ENCODE peak calls at places on chromosomes 11 and 22, in six cellular contexts. One of them, this sample, is unnamed.

GRCh38 chr11:119903821-119904220 is 174.8 kb upstream of the NECTIN1 start:
- DNase-seq in IMR-90: no peak
- DNase-seq in sigmoid colon: no peak
- DNase-seq in Peyer's patch: no peak
- DNase-seq in right lobe of liver: no peak
- DNase-seq in NB4: no peak
- DNase-seq in this sample: no peak

GRCh38 chr22:32322986-32323385 is 34.7 kb upstream of the RFPL3 start:
- DNase-seq in IMR-90: no peak
- DNase-seq in sigmoid colon: no peak
- DNase-seq in Peyer's patch: no peak
- DNase-seq in right lobe of liver: no peak
- DNase-seq in NB4: no peak
- DNase-seq in this sample: no peak

GRCh38 chr11:64339754-64340408 is at the start of gene CCDC88B:
- DNase-seq in IMR-90: no peak
- DNase-seq in sigmoid colon: no peak
- DNase-seq in Peyer's patch: peak; percentile 95
- DNase-seq in right lobe of liver: peak; percentile 68
- DNase-seq in NB4: peak; percentile 78
- DNase-seq in this sample: peak; percentile 86

GRCh38 chr11:84022221-84022620 is 736.1 kb upstream of the CCDC90B start:
- DNase-seq in IMR-90: no peak
- DNase-seq in sigmoid colon: no peak
- DNase-seq in Peyer's patch: no peak
- DNase-seq in right lobe of liver: no peak
- DNase-seq in NB4: no peak
- DNase-seq in this sample: no peak

GRCh38 chr11:68927280-68928107 is 23.8 kb downstream of the IGHMBP2 start:
- DNase-seq in IMR-90: peak; percentile 36
- DNase-seq in sigmoid colon: no peak
- DNase-seq in Peyer's patch: no peak
- DNase-seq in right lobe of liver: no peak
- DNase-seq in NB4: peak; percentile 53
- DNase-seq in this sample: peak; percentile 42

GRCh38 chr11:17351510-17352176 is at the start of gene NCR3LG1:
- DNase-seq in IMR-90: peak; percentile 77
- DNase-seq in sigmoid colon: peak; percentile 86
- DNase-seq in Peyer's patch: peak; percentile 49
- DNase-seq in right lobe of liver: peak; percentile 73
- DNase-seq in NB4: peak; percentile 83
- DNase-seq in this sample: peak; percentile 93

GRCh38 chr11:90310210-90310609 is 87.4 kb upstream of the CHORDC1 start:
- DNase-seq in IMR-90: no peak
- DNase-seq in sigmoid colon: no peak
- DNase-seq in Peyer's patch: no peak
- DNase-seq in right lobe of liver: no peak
- DNase-seq in NB4: no peak
- DNase-seq in this sample: no peak

GRCh38 chr22:48778308-48779195 is 1049.1 kb downstream of the BRD1 start:
- DNase-seq in IMR-90: no peak
- DNase-seq in sigmoid colon: peak; percentile 52
- DNase-seq in Peyer's patch: peak; percentile 5
- DNase-seq in right lobe of liver: no peak
- DNase-seq in NB4: no peak
- DNase-seq in this sample: no peak

GRCh38 chr11:130025371-130025770 is 22.7 kb upstream of the PRDM10 start:
- DNase-seq in IMR-90: no peak
- DNase-seq in sigmoid colon: no peak
- DNase-seq in Peyer's patch: no peak
- DNase-seq in right lobe of liver: no peak
- DNase-seq in NB4: no peak
- DNase-seq in this sample: no peak

GRCh38 chr22:17436382-17436951 is 67.2 kb downstream of the CECR2 start:
- DNase-seq in IMR-90: no peak
- DNase-seq in sigmoid colon: no peak
- DNase-seq in Peyer's patch: no peak
- DNase-seq in right lobe of liver: no peak
- DNase-seq in NB4: peak; percentile 30
- DNase-seq in this sample: peak; percentile 54

GRCh38 chr11:34650528-34650927 is 29.6 kb downstream of the EHF start:
- DNase-seq in IMR-90: peak; percentile 22
- DNase-seq in sigmoid colon: no peak
- DNase-seq in Peyer's patch: peak; percentile 55
- DNase-seq in right lobe of liver: no peak
- DNase-seq in NB4: peak; percentile 33
- DNase-seq in this sample: peak; percentile 72

GRCh38 chr22:38494939-38495338 is 11.2 kb downstream of the DDX17 start:
- DNase-seq in IMR-90: no peak
- DNase-seq in sigmoid colon: no peak
- DNase-seq in Peyer's patch: no peak
- DNase-seq in right lobe of liver: no peak
- DNase-seq in NB4: no peak
- DNase-seq in this sample: no peak

GRCh38 chr11:42974510-42974909 is 337.3 kb upstream of the API5 start:
- DNase-seq in IMR-90: no peak
- DNase-seq in sigmoid colon: no peak
- DNase-seq in Peyer's patch: no peak
- DNase-seq in right lobe of liver: no peak
- DNase-seq in NB4: peak; percentile 7
- DNase-seq in this sample: no peak

GRCh38 chr22:24421428-24421931 is 5.9 kb upstream of the ADORA2A start:
- DNase-seq in IMR-90: no peak
- DNase-seq in sigmoid colon: no peak
- DNase-seq in Peyer's patch: no peak
- DNase-seq in right lobe of liver: no peak
- DNase-seq in NB4: peak; percentile 44
- DNase-seq in this sample: no peak

GRCh38 chr11:95074806-95075563 is 8.3 kb downstream of the SRSF8 start:
- DNase-seq in IMR-90: no peak
- DNase-seq in sigmoid colon: no peak
- DNase-seq in Peyer's patch: no peak
- DNase-seq in right lobe of liver: peak; percentile 48
- DNase-seq in NB4: no peak
- DNase-seq in this sample: peak; percentile 79

GRCh38 chr11:6594142-6594768 is 9.2 kb downstream of the RRP8 start:
- DNase-seq in IMR-90: no peak
- DNase-seq in sigmoid colon: peak; percentile 52
- DNase-seq in Peyer's patch: no peak
- DNase-seq in right lobe of liver: no peak
- DNase-seq in NB4: no peak
- DNase-seq in this sample: no peak

GRCh38 chr11:1568451-1568911 is 3.6 kb downstream of the DUSP8 start:
- DNase-seq in IMR-90: no peak
- DNase-seq in sigmoid colon: peak; percentile 70
- DNase-seq in Peyer's patch: no peak
- DNase-seq in right lobe of liver: peak; percentile 20
- DNase-seq in NB4: peak; percentile 25
- DNase-seq in this sample: peak; percentile 80

GRCh38 chr11:57604289-57605010 is 7.0 kb downstream of the SERPING1 start:
- DNase-seq in IMR-90: no peak
- DNase-seq in sigmoid colon: no peak
- DNase-seq in Peyer's patch: no peak
- DNase-seq in right lobe of liver: no peak
- DNase-seq in NB4: peak; percentile 90
- DNase-seq in this sample: no peak

GRCh38 chr11:121464352-121464946 is 11.7 kb upstream of the SORL1-AS1 start:
- DNase-seq in IMR-90: peak; percentile 94
- DNase-seq in sigmoid colon: peak; percentile 89
- DNase-seq in Peyer's patch: peak; percentile 40
- DNase-seq in right lobe of liver: peak; percentile 58
- DNase-seq in NB4: peak; percentile 75
- DNase-seq in this sample: peak; percentile 57

GRCh38 chr11:57800444-57801184 is 39.0 kb downstream of the CTNND1 start:
- DNase-seq in IMR-90: peak; percentile 74
- DNase-seq in sigmoid colon: no peak
- DNase-seq in Peyer's patch: no peak
- DNase-seq in right lobe of liver: no peak
- DNase-seq in NB4: peak; percentile 75
- DNase-seq in this sample: no peak

GRCh38 chr11:72072348-72072747 is 8.0 kb downstream of the NUMA1 start:
- DNase-seq in IMR-90: peak; percentile 82
- DNase-seq in sigmoid colon: no peak
- DNase-seq in Peyer's patch: no peak
- DNase-seq in right lobe of liver: no peak
- DNase-seq in NB4: peak; percentile 41
- DNase-seq in this sample: no peak

GRCh38 chr11:72069200-72069599 is 11.1 kb downstream of the NUMA1 start:
- DNase-seq in IMR-90: no peak
- DNase-seq in sigmoid colon: no peak
- DNase-seq in Peyer's patch: no peak
- DNase-seq in right lobe of liver: no peak
- DNase-seq in NB4: peak; percentile 28
- DNase-seq in this sample: no peak

GRCh38 chr11:72070486-72070885 is 9.9 kb downstream of the NUMA1 start:
- DNase-seq in IMR-90: no peak
- DNase-seq in sigmoid colon: no peak
- DNase-seq in Peyer's patch: no peak
- DNase-seq in right lobe of liver: no peak
- DNase-seq in NB4: no peak
- DNase-seq in this sample: no peak

GRCh38 chr11:72067676-72068075 is 12.7 kb downstream of the NUMA1 start:
- DNase-seq in IMR-90: no peak
- DNase-seq in sigmoid colon: no peak
- DNase-seq in Peyer's patch: no peak
- DNase-seq in right lobe of liver: no peak
- DNase-seq in NB4: no peak
- DNase-seq in this sample: no peak

GRCh38 chr11:72069787-72070251 is 10.5 kb downstream of the NUMA1 start:
- DNase-seq in IMR-90: peak; percentile 84
- DNase-seq in sigmoid colon: peak; percentile 89
- DNase-seq in Peyer's patch: peak; percentile 26
- DNase-seq in right lobe of liver: peak; percentile 85
- DNase-seq in NB4: peak; percentile 84
- DNase-seq in this sample: peak; percentile 94
- TF ChIP-seq POLR2A in IMR-90: no peak
- TF ChIP-seq POLR2A in sigmoid colon: no peak
- TF ChIP-seq POLR2A in Peyer's patch: no peak
- TF ChIP-seq POLR2A in right lobe of liver: peak; percentile 39
- TF ChIP-seq POLR2A in NB4: no peak
- TF ChIP-seq POLR2A in this sample: no peak

DNA sequence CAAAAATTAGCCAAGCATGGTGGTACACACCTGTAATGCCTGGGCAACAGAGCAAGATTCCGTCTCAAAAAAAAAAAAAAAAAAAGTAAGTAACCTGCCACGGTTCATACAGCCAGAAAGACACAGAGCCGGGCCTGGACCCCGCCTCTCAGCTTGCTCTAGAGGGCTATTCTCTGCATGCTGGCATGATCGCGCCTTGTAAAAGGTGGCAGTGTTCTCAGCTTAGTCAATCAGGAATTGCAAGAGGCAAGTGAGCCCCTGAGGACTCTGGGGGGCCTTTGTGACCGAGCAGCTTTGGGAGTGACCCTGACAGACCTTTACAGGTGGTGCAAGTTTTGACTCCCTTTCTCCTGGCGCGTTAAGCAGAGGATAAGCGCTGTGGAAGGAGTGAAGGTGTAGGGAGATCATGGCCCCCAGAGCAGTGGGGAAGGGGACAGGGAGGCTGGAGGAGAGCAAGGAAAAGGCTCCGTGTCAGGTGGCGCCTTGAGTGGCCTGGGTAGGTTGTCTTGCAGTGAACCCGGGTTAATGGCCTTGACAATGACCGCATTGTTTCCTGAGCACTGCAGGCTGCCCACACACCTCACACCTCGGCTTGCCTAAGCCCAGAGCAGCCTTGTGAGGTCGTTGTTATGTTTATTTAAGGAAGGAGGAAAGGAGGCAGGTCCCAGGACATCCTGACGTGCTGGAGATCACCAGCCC is 48.9 kb downstream of the CDPF1 start:
- DNase-seq in IMR-90: no peak
- DNase-seq in sigmoid colon: no peak
- DNase-seq in Peyer's patch: no peak
- DNase-seq in right lobe of liver: no peak
- DNase-seq in NB4: no peak
- DNase-seq in this sample: no peak
- TF ChIP-seq POLR2A in IMR-90: no peak
- TF ChIP-seq POLR2A in sigmoid colon: no peak
- TF ChIP-seq POLR2A in Peyer's patch: no peak
- TF ChIP-seq POLR2A in right lobe of liver: no peak
- TF ChIP-seq POLR2A in NB4: no peak
- TF ChIP-seq POLR2A in this sample: no peak

DNA sequence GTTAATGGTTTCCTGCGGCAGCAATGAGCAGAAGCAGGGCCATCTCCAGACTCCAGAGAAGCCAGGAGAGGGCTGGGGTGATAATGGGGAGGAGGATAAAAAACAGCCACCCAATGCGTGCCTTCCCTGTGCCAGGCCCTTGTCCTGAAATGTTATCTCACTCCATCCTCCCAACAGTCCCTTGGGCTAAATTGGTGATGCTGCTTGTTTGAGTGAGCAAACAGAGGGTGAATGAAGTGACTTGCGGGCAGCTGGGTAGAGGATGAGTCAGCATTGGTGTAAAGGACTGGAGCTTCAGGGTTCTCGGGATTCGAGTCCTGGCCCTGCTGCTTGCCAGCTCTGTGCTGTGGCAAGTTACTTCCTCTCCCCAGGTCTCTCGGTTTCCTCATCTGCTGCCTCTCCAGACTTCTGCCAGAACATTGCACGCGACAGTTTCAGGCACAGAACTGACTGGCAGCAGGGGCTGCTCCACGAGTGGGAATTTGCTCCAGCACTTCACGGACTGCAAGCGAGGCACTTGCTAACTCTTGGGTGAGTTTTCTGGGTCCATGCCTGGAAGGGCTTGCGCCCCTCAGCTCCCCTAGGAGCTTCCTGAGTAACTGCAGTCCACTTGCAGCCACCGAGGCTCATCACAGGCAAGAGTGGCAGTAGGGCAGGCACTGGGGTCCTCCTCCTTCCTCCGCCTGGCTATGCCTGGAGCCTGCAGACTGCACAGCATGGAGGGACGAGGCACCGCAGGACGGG is at the start of gene P2RY6:
- DNase-seq in IMR-90: peak; percentile 60
- DNase-seq in sigmoid colon: peak; percentile 70
- DNase-seq in Peyer's patch: no peak
- DNase-seq in right lobe of liver: no peak
- DNase-seq in NB4: peak; percentile 98
- DNase-seq in this sample: no peak
- TF ChIP-seq POLR2A in IMR-90: no peak
- TF ChIP-seq POLR2A in sigmoid colon: no peak
- TF ChIP-seq POLR2A in Peyer's patch: no peak
- TF ChIP-seq POLR2A in right lobe of liver: no peak
- TF ChIP-seq POLR2A in NB4: no peak
- TF ChIP-seq POLR2A in this sample: no peak

GRCh38 chr11:65448418-65449196 is 26.0 kb downstream of the NEAT1 start:
- DNase-seq in IMR-90: peak; percentile 64
- DNase-seq in sigmoid colon: peak; percentile 70
- DNase-seq in Peyer's patch: peak; percentile 13
- DNase-seq in right lobe of liver: peak; percentile 31
- DNase-seq in NB4: no peak
- DNase-seq in this sample: no peak

GRCh38 chr11:65448074-65448417 is 25.4 kb downstream of the NEAT1 start:
- DNase-seq in IMR-90: peak; percentile 44
- DNase-seq in sigmoid colon: no peak
- DNase-seq in Peyer's patch: peak; percentile 21
- DNase-seq in right lobe of liver: no peak
- DNase-seq in NB4: no peak
- DNase-seq in this sample: no peak

GRCh38 chr11:65445101-65445603 is 22.6 kb downstream of the NEAT1 start:
- DNase-seq in IMR-90: peak; percentile 48
- DNase-seq in sigmoid colon: no peak
- DNase-seq in Peyer's patch: peak; percentile 16
- DNase-seq in right lobe of liver: peak; percentile 49
- DNase-seq in NB4: no peak
- DNase-seq in this sample: peak; percentile 84

GRCh38 chr11:65445604-65446445 is 23.2 kb downstream of the NEAT1 start:
- DNase-seq in IMR-90: peak; percentile 37
- DNase-seq in sigmoid colon: peak; percentile 76
- DNase-seq in Peyer's patch: peak; percentile 16
- DNase-seq in right lobe of liver: peak; percentile 55
- DNase-seq in NB4: peak; percentile 61
- DNase-seq in this sample: peak; percentile 75

GRCh38 chr11:65446446-65447277 is 24.1 kb downstream of the NEAT1 start:
- DNase-seq in IMR-90: peak; percentile 53
- DNase-seq in sigmoid colon: peak; percentile 82
- DNase-seq in Peyer's patch: peak; percentile 24
- DNase-seq in right lobe of liver: peak; percentile 45
- DNase-seq in NB4: no peak
- DNase-seq in this sample: peak; percentile 82
- TF ChIP-seq POLR2A in IMR-90: peak; percentile 36
- TF ChIP-seq POLR2A in sigmoid colon: no peak
- TF ChIP-seq POLR2A in Peyer's patch: no peak
- TF ChIP-seq POLR2A in right lobe of liver: peak; percentile 5
- TF ChIP-seq POLR2A in NB4: no peak
- TF ChIP-seq POLR2A in this sample: no peak

This sample was measured in upper lobe of left lung.